ENCODE peak calls at places on chromosome 20, in nine cellular contexts. One of them, this sample, is unnamed.

GRCh38 chr20:55390791-55391190 is 614.5 kb downstream of the CBLN4 start:
- DNase-seq in endothelial cell: no peak
- DNase-seq in heart right ventricle: no peak
- DNase-seq in epithelial cell of esophagus: no peak
- DNase-seq in psoas muscle: no peak
- DNase-seq in pancreas: no peak
- DNase-seq in stomach: no peak
- DNase-seq in MM.1S: no peak
- DNase-seq in CD8-positive, alpha-beta T cell: no peak
- DNase-seq in this sample: no peak

GRCh38 chr20:38871560-38871953 is 54.7 kb upstream of the FAM83D start:
- DNase-seq in endothelial cell: no peak
- DNase-seq in heart right ventricle: no peak
- DNase-seq in epithelial cell of esophagus: no peak
- DNase-seq in psoas muscle: no peak
- DNase-seq in pancreas: no peak
- DNase-seq in stomach: no peak
- DNase-seq in MM.1S: peak
- DNase-seq in CD8-positive, alpha-beta T cell: no peak
- DNase-seq in this sample: no peak

GRCh38 chr20:45917790-45918141 is 5.8 kb upstream of the PLTP start:
- DNase-seq in endothelial cell: no peak
- DNase-seq in heart right ventricle: peak
- DNase-seq in epithelial cell of esophagus: no peak
- DNase-seq in psoas muscle: peak
- DNase-seq in pancreas: no peak
- DNase-seq in stomach: no peak
- DNase-seq in MM.1S: no peak
- DNase-seq in CD8-positive, alpha-beta T cell: no peak
- DNase-seq in this sample: no peak

GRCh38 chr20:63544241-63544957 is 3.1 kb downstream of the SRMS start:
- DNase-seq in endothelial cell: no peak
- DNase-seq in heart right ventricle: no peak
- DNase-seq in epithelial cell of esophagus: no peak
- DNase-seq in psoas muscle: no peak
- DNase-seq in pancreas: no peak
- DNase-seq in stomach: no peak
- DNase-seq in MM.1S: no peak
- DNase-seq in CD8-positive, alpha-beta T cell: no peak
- DNase-seq in this sample: no peak

GRCh38 chr20:55579802-55580201 is 425.5 kb downstream of the CBLN4 start:
- DNase-seq in endothelial cell: no peak
- DNase-seq in heart right ventricle: no peak
- DNase-seq in epithelial cell of esophagus: peak
- DNase-seq in psoas muscle: no peak
- DNase-seq in pancreas: no peak
- DNase-seq in stomach: no peak
- DNase-seq in MM.1S: no peak
- DNase-seq in CD8-positive, alpha-beta T cell: no peak
- DNase-seq in this sample: no peak

GRCh38 chr20:21017381-21018085 is 88.6 kb downstream of the LINC00237 start:
- DNase-seq in endothelial cell: no peak
- DNase-seq in heart right ventricle: no peak
- DNase-seq in epithelial cell of esophagus: no peak
- DNase-seq in psoas muscle: no peak
- DNase-seq in pancreas: no peak
- DNase-seq in stomach: no peak
- DNase-seq in MM.1S: no peak
- DNase-seq in CD8-positive, alpha-beta T cell: no peak
- DNase-seq in this sample: no peak

GRCh38 chr20:45405566-45406259 is 2.4 kb upstream of the DBNDD2 start:
- DNase-seq in endothelial cell: no peak
- DNase-seq in heart right ventricle: peak
- DNase-seq in epithelial cell of esophagus: peak
- DNase-seq in psoas muscle: peak
- DNase-seq in pancreas: peak
- DNase-seq in stomach: no peak
- DNase-seq in MM.1S: no peak
- DNase-seq in CD8-positive, alpha-beta T cell: no peak
- DNase-seq in this sample: no peak

GRCh38 chr20:59985864-59986263 is 27.6 kb downstream of the CDH26 start:
- DNase-seq in endothelial cell: no peak
- DNase-seq in heart right ventricle: no peak
- DNase-seq in epithelial cell of esophagus: no peak
- DNase-seq in psoas muscle: no peak
- DNase-seq in pancreas: no peak
- DNase-seq in stomach: no peak
- DNase-seq in MM.1S: no peak
- DNase-seq in CD8-positive, alpha-beta T cell: no peak
- DNase-seq in this sample: no peak

GRCh38 chr20:59217794-59218193 is 54.2 kb downstream of the ZNF831 start:
- DNase-seq in endothelial cell: no peak
- DNase-seq in heart right ventricle: no peak
- DNase-seq in epithelial cell of esophagus: no peak
- DNase-seq in psoas muscle: no peak
- DNase-seq in pancreas: no peak
- DNase-seq in stomach: no peak
- DNase-seq in MM.1S: no peak
- DNase-seq in CD8-positive, alpha-beta T cell: no peak
- DNase-seq in this sample: no peak

GRCh38 chr20:63530788-63531160 is 6.4 kb downstream of the PTK6 start:
- DNase-seq in endothelial cell: no peak
- DNase-seq in heart right ventricle: no peak
- DNase-seq in epithelial cell of esophagus: no peak
- DNase-seq in psoas muscle: no peak
- DNase-seq in pancreas: peak
- DNase-seq in stomach: peak
- DNase-seq in MM.1S: no peak
- DNase-seq in CD8-positive, alpha-beta T cell: no peak
- DNase-seq in this sample: no peak

GRCh38 chr20:10090588-10091166 is 55.9 kb downstream of the ANKEF1 start:
- DNase-seq in endothelial cell: peak
- DNase-seq in heart right ventricle: peak
- DNase-seq in epithelial cell of esophagus: peak
- DNase-seq in psoas muscle: peak
- DNase-seq in pancreas: peak
- DNase-seq in stomach: peak
- DNase-seq in MM.1S: peak
- DNase-seq in CD8-positive, alpha-beta T cell: peak
- DNase-seq in this sample: peak

GRCh38 chr20:10096790-10097189 is 62.0 kb downstream of the ANKEF1 start:
- DNase-seq in endothelial cell: no peak
- DNase-seq in heart right ventricle: no peak
- DNase-seq in epithelial cell of esophagus: no peak
- DNase-seq in psoas muscle: no peak
- DNase-seq in pancreas: no peak
- DNase-seq in stomach: no peak
- DNase-seq in MM.1S: no peak
- DNase-seq in CD8-positive, alpha-beta T cell: no peak
- DNase-seq in this sample: no peak

GRCh38 chr20:10089871-10090587 is 55.2 kb downstream of the ANKEF1 start:
- DNase-seq in endothelial cell: no peak
- DNase-seq in heart right ventricle: no peak
- DNase-seq in epithelial cell of esophagus: peak
- DNase-seq in psoas muscle: no peak
- DNase-seq in pancreas: no peak
- DNase-seq in stomach: no peak
- DNase-seq in MM.1S: no peak
- DNase-seq in CD8-positive, alpha-beta T cell: no peak
- DNase-seq in this sample: no peak

GRCh38 chr20:10093087-10093591 is 58.4 kb downstream of the ANKEF1 start:
- DNase-seq in endothelial cell: no peak
- DNase-seq in heart right ventricle: no peak
- DNase-seq in epithelial cell of esophagus: peak
- DNase-seq in psoas muscle: no peak
- DNase-seq in pancreas: no peak
- DNase-seq in stomach: no peak
- DNase-seq in MM.1S: no peak
- DNase-seq in CD8-positive, alpha-beta T cell: no peak
- DNase-seq in this sample: no peak

DNA sequence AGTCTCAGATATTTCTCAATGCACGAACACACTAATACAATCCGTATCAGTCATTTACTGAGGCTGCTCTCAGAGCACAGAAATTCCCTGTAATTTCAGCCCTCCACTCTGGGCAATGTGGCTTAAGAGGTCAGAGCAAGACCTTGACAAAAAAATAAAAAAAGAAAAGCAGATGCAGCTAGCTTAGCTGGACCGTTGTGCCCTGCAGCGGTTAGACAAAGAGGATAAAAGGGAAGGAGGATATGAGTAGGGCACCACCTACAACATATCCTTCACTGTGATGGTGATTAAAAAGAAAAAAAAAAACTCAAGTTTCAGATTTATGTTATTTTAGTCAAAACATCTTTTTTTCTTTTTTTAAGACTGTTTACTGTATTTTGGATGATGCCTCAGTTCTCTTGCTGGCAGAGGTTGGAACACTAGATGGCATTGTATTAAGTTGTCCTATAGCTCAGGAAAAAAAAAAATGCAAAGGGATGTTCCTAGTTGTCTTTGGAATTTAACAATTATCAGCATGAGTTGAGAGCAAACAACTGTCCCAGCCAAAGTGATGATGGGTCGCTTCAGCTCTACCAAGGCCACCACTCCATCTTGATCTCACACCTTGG is 59.9 kb downstream of the ANKEF1 start:
- DNase-seq in endothelial cell: no peak
- DNase-seq in heart right ventricle: no peak
- DNase-seq in epithelial cell of esophagus: peak
- DNase-seq in psoas muscle: no peak
- DNase-seq in pancreas: no peak
- DNase-seq in stomach: no peak
- DNase-seq in MM.1S: no peak
- DNase-seq in CD8-positive, alpha-beta T cell: no peak
- DNase-seq in this sample: no peak
- TF ChIP-seq CTCF in endothelial cell: no peak
- TF ChIP-seq CTCF in heart right ventricle: no peak
- TF ChIP-seq CTCF in epithelial cell of esophagus: peak
- TF ChIP-seq CTCF in psoas muscle: no peak
- TF ChIP-seq CTCF in pancreas: no peak
- TF ChIP-seq CTCF in stomach: no peak
- TF ChIP-seq CTCF in MM.1S: no peak
- TF ChIP-seq CTCF in CD8-positive, alpha-beta T cell: no peak
- TF ChIP-seq CTCF in this sample: no peak

GRCh38 chr20:676967-677366 is 1.4 kb upstream of the SCRT2 start:
- DNase-seq in endothelial cell: no peak
- DNase-seq in heart right ventricle: no peak
- DNase-seq in epithelial cell of esophagus: no peak
- DNase-seq in psoas muscle: no peak
- DNase-seq in pancreas: no peak
- DNase-seq in stomach: no peak
- DNase-seq in MM.1S: no peak
- DNase-seq in CD8-positive, alpha-beta T cell: no peak
- DNase-seq in this sample: no peak
- TF ChIP-seq CTCF in endothelial cell: no peak
- TF ChIP-seq CTCF in heart right ventricle: no peak
- TF ChIP-seq CTCF in epithelial cell of esophagus: no peak
- TF ChIP-seq CTCF in psoas muscle: no peak
- TF ChIP-seq CTCF in pancreas: no peak
- TF ChIP-seq CTCF in stomach: no peak
- TF ChIP-seq CTCF in MM.1S: no peak
- TF ChIP-seq CTCF in CD8-positive, alpha-beta T cell: no peak
- TF ChIP-seq CTCF in this sample: no peak

DNA sequence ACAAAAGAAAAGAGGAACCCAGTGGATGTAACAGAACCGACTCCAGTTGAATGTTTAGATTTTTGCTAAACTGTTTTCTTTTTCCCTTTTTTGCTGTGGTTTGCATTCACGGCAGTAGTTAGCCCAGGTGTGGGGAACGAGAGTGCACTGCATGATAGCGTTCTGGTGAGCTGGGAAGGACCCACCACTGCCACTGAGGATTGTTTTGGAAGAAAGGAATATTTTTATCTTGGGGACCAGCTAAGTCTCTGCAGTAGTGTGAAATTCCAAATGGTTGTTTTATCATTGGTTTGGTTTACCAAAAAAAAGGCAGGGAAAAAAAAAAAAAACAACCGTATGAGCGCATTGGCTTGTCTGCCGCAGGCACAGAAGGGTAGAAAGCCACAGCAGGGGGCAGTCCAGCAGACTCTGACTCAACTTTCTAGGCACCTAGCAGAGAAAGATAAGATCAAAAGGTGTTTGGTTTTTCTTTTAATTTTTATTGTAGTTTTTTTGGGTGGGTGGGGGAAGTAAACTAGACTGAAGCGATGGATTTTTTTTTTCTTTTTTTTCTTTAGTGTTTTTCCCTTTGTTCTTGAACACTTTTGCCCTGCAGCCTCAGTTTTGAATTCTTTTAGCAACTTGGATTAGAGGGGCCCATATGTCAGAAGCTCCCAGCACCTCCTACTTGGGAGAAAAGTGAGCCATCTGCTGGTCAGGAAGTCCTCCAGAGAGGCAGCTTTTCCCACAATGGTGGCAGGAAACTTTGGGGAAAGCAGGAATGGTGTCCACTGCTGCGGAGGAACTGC is 13.5 kb upstream of the RAB5IF start:
- DNase-seq in endothelial cell: peak
- DNase-seq in heart right ventricle: peak
- DNase-seq in epithelial cell of esophagus: peak
- DNase-seq in psoas muscle: no peak
- DNase-seq in pancreas: no peak
- DNase-seq in stomach: no peak
- DNase-seq in MM.1S: no peak
- DNase-seq in CD8-positive, alpha-beta T cell: peak
- DNase-seq in this sample: no peak
- TF ChIP-seq CTCF in endothelial cell: no peak
- TF ChIP-seq CTCF in heart right ventricle: peak
- TF ChIP-seq CTCF in epithelial cell of esophagus: peak
- TF ChIP-seq CTCF in psoas muscle: peak
- TF ChIP-seq CTCF in pancreas: no peak
- TF ChIP-seq CTCF in stomach: peak
- TF ChIP-seq CTCF in MM.1S: no peak
- TF ChIP-seq CTCF in CD8-positive, alpha-beta T cell: no peak
- TF ChIP-seq CTCF in this sample: no peak

DNA sequence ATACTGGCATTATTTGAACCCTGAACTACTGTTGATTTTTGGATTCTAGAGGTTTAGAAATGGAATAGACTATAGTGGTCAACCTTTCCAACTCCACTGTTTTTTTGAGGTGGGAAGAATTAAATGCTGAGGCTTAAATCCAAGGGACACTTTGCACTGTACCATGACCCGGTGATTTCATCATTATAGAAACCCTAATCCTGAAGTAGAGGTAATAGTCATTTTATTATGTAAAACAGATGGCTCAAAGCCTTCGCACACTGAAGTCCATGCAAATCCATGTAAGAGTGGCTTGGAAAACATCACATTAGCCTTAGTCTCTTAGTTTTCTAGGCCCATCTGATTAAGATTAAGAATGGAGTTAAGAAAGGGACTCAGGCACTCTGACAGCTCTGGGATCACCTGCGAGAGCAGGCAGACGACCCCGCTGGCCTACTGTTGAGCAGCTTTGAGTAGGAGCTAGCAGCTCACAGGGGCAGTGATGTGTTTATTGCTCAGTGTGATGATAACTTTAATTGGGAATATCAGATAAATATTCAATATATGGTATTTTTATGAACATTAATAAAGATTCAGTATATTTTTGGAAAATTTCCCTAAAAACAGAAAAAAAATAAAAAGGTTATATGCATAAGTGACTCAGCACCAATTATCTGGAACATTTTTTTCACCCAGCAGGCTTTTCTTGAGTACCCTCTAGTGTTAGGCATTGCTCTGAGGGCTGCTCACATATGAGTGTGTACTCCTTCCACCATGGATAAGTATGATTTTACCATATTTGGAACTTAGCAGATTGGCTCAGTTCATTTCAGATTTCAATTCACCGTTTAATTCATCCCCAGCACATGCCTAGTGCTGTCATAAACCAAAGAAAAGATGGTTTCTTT is 13.4 kb downstream of the SLX4IP start:
- DNase-seq in endothelial cell: no peak
- DNase-seq in heart right ventricle: no peak
- DNase-seq in epithelial cell of esophagus: no peak
- DNase-seq in psoas muscle: no peak
- DNase-seq in pancreas: no peak
- DNase-seq in stomach: no peak
- DNase-seq in MM.1S: no peak
- DNase-seq in CD8-positive, alpha-beta T cell: no peak
- DNase-seq in this sample: no peak
- TF ChIP-seq CTCF in endothelial cell: no peak
- TF ChIP-seq CTCF in heart right ventricle: no peak
- TF ChIP-seq CTCF in epithelial cell of esophagus: no peak
- TF ChIP-seq CTCF in psoas muscle: no peak
- TF ChIP-seq CTCF in pancreas: no peak
- TF ChIP-seq CTCF in stomach: no peak
- TF ChIP-seq CTCF in MM.1S: no peak
- TF ChIP-seq CTCF in CD8-positive, alpha-beta T cell: no peak
- TF ChIP-seq CTCF in this sample: no peak

This sample was measured in mesothelial cell of epicardium.